ENCODE peak calls at places on chromosomes 3 and 15, in nine cellular contexts. C is skeletal muscle cell; B is CD4-positive, alpha-beta memory T cell; Q is WTC11; R is stromal cell of bone marrow; W is NCI-H1092; J is fibroblast of lung; L is central memory CD4-positive, alpha-beta T cell; O is hepatic stellate cell. V is an unnamed sample.

GRCh38 chr15:81270781-81271491 is 53.0 kb downstream of the STARD5 start:
- DNase-seq in C (no peak), B (no peak), Q (no peak), R (no peak), W (no peak), J (peak), L (no peak), O (no peak), V (no peak)

GRCh38 chr15:56371495-56372147 is 6.4 kb downstream of the TEX9 start:
- DNase-seq in C (no peak), B (no peak), Q (no peak), R (no peak), W (no peak), J (no peak), L (no peak), O (no peak), V (no peak)

GRCh38 chr15:66907826-66908502 is 157.4 kb upstream of the SMAD3 start:
- DNase-seq in C (no peak), B (no peak), Q (no peak), R (no peak), W (no peak), J (peak), L (no peak), O (no peak), V (no peak)

GRCh38 chr3:132721479-132722164 is 587 bp downstream of the NPHP3 start:
- DNase-seq in C (peak), B (no peak), Q (peak), R (peak), W (no peak), J (peak), L (no peak), O (peak), V (peak)

GRCh38 chr3:133444071-133444774 is 44.4 kb downstream of the BFSP2 start:
- DNase-seq in C (no peak), B (no peak), Q (no peak), R (no peak), W (peak), J (peak), L (no peak), O (no peak), V (no peak)

GRCh38 chr15:91776104-91776503 is 77.4 kb upstream of the SLCO3A1 start:
- DNase-seq in C (no peak), B (no peak), Q (no peak), R (no peak), W (no peak), J (no peak), L (no peak), O (no peak), V (no peak)

GRCh38 chr3:46381662-46382061 is 10.9 kb downstream of the CCR5 start:
- DNase-seq in C (no peak), B (no peak), Q (no peak), R (no peak), W (no peak), J (no peak), L (no peak), O (no peak), V (no peak)

GRCh38 chr3:42191443-42191747 is 74.6 kb downstream of the CCK start:
- DNase-seq in C (no peak), B (no peak), Q (no peak), R (no peak), W (no peak), J (no peak), L (no peak), O (no peak), V (no peak)

GRCh38 chr3:192847918-192848317 is 69.7 kb downstream of the MB21D2 start:
- DNase-seq in C (no peak), B (no peak), Q (no peak), R (no peak), W (no peak), J (peak), L (no peak), O (peak), V (no peak)

GRCh38 chr15:51223771-51224229 is 114.6 kb downstream of the CYP19A1 start:
- DNase-seq in C (peak), B (no peak), Q (no peak), R (peak), W (no peak), J (peak), L (no peak), O (peak), V (peak)

GRCh38 chr3:121747976-121748375 is 1.6 kb downstream of the GOLGB1 start:
- DNase-seq in C (no peak), B (no peak), Q (no peak), R (no peak), W (no peak), J (no peak), L (no peak), O (no peak), V (no peak)

GRCh38 chr15:83379574-83379973 is 67.6 kb upstream of the SH3GL3 start:
- DNase-seq in C (no peak), B (no peak), Q (peak), R (no peak), W (no peak), J (peak), L (no peak), O (no peak), V (no peak)

GRCh38 chr3:144763878-144764454 is 792.3 kb downstream of the DIPK2A start:
- DNase-seq in C (no peak), B (no peak), Q (no peak), R (no peak), W (no peak), J (no peak), L (no peak), O (no peak), V (no peak)